ENCODE peak calls at places on chromosome 12, in five cellular contexts. One of them, this sample, is unnamed.
A peak's percentile ranks its signal among the peaks of the same experiment; 100 is the strongest.

GRCh38 chr12:3152013-3152412 is 74.8 kb downstream of the TSPAN9 start:
- DNase-seq in CD4-positive, alpha-beta T cell: no peak
- DNase-seq in substantia nigra: no peak
- DNase-seq in fibroblast of lung: peak; percentile 49
- DNase-seq in CD4-positive, alpha-beta memory T cell: no peak
- DNase-seq in this sample: no peak

GRCh38 chr12:119686355-119686754 is 18.4 kb downstream of the PRKAB1 start:
- DNase-seq in CD4-positive, alpha-beta T cell: no peak
- DNase-seq in substantia nigra: no peak
- DNase-seq in fibroblast of lung: no peak
- DNase-seq in CD4-positive, alpha-beta memory T cell: no peak
- DNase-seq in this sample: no peak

GRCh38 chr12:51028126-51028810 is 2.1 kb upstream of the SLC11A2 start:
- DNase-seq in CD4-positive, alpha-beta T cell: no peak
- DNase-seq in substantia nigra: no peak
- DNase-seq in fibroblast of lung: peak; percentile 23
- DNase-seq in CD4-positive, alpha-beta memory T cell: peak; percentile 12
- DNase-seq in this sample: no peak

GRCh38 chr12:25976289-25976688 is 17.8 kb downstream of the RASSF8 start:
- DNase-seq in CD4-positive, alpha-beta T cell: no peak
- DNase-seq in substantia nigra: no peak
- DNase-seq in fibroblast of lung: peak; percentile 45
- DNase-seq in CD4-positive, alpha-beta memory T cell: no peak
- DNase-seq in this sample: no peak

GRCh38 chr12:114006482-114007425 is 40.6 kb upstream of the RBM19 start:
- DNase-seq in CD4-positive, alpha-beta T cell: no peak
- DNase-seq in substantia nigra: no peak
- DNase-seq in fibroblast of lung: no peak
- DNase-seq in CD4-positive, alpha-beta memory T cell: no peak
- DNase-seq in this sample: no peak

GRCh38 chr12:10982244-10982643 is 4.5 kb downstream of the TAS2R50 start:
- DNase-seq in CD4-positive, alpha-beta T cell: no peak
- DNase-seq in substantia nigra: no peak
- DNase-seq in fibroblast of lung: no peak
- DNase-seq in CD4-positive, alpha-beta memory T cell: peak; percentile 85
- DNase-seq in this sample: no peak

GRCh38 chr12:52984136-52984535 is 22.1 kb upstream of the EIF4B start:
- DNase-seq in CD4-positive, alpha-beta T cell: no peak
- DNase-seq in substantia nigra: no peak
- DNase-seq in fibroblast of lung: no peak
- DNase-seq in CD4-positive, alpha-beta memory T cell: no peak
- DNase-seq in this sample: no peak

GRCh38 chr12:48189331-48190125 is 6.1 kb downstream of the CCDC184 start:
- DNase-seq in CD4-positive, alpha-beta T cell: peak; percentile 54
- DNase-seq in substantia nigra: no peak
- DNase-seq in fibroblast of lung: peak; percentile 53
- DNase-seq in CD4-positive, alpha-beta memory T cell: peak; percentile 64
- DNase-seq in this sample: no peak

GRCh38 chr12:130663510-130663909 is 52.6 kb downstream of the RIMBP2 start:
- DNase-seq in CD4-positive, alpha-beta T cell: no peak
- DNase-seq in substantia nigra: no peak
- DNase-seq in fibroblast of lung: no peak
- DNase-seq in CD4-positive, alpha-beta memory T cell: no peak
- DNase-seq in this sample: no peak

GRCh38 chr12:48903982-48904411 is 21.3 kb downstream of the FKBP11 start:
- DNase-seq in CD4-positive, alpha-beta T cell: peak; percentile 76
- DNase-seq in substantia nigra: no peak
- DNase-seq in fibroblast of lung: peak; percentile 86
- DNase-seq in CD4-positive, alpha-beta memory T cell: peak; percentile 82
- DNase-seq in this sample: no peak

GRCh38 chr12:203462-204260 is 10.3 kb downstream of the SLC6A12 start:
- DNase-seq in CD4-positive, alpha-beta T cell: no peak
- DNase-seq in substantia nigra: peak; percentile 23
- DNase-seq in fibroblast of lung: no peak
- DNase-seq in CD4-positive, alpha-beta memory T cell: no peak
- DNase-seq in this sample: no peak

DNA sequence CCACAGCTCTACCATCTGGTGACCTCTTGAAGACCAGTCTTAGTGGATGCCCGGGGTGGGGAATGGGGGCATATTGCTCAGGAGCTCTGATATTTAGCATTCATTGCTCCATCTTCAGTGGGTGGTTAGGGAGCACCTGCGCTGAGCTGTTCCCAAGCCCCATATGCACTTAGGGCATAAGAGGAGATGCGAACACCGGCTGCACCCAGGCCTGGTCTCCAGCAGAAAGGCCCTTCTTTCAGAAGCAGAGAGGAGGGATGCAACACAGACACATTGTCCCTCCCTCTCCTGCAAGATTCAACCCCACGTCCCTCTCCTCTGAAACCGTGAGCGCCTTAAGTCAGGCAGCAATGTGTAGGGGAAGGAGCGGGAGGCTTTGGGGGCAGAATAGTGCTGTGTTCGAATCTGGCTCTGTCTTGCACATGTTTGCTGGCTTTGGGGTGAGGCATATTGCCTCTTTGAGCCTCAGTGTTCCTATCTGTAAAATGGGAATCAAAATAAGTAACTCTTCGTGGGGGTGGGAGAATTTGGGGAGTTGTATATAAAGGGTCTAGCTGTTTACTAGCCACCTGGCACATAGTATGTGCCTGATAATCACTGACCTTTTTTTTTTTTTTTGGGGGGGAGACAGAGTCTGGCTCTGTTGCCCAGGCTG is 87.7 kb downstream of the FOXN4 start:
- DNase-seq in CD4-positive, alpha-beta T cell: no peak
- DNase-seq in substantia nigra: no peak
- DNase-seq in fibroblast of lung: no peak
- DNase-seq in CD4-positive, alpha-beta memory T cell: no peak
- DNase-seq in this sample: no peak
- H3K27ac ChIP-seq in CD4-positive, alpha-beta T cell: no peak overlapping the region
- H3K27ac ChIP-seq in substantia nigra: no peak overlapping the region
- H3K27ac ChIP-seq in fibroblast of lung: no peak overlapping the region
- H3K27ac ChIP-seq in CD4-positive, alpha-beta memory T cell: no peak overlapping the region
- H3K27ac ChIP-seq in this sample: no peak overlapping the region

GRCh38 chr12:121812320-121812871 is 8.6 kb downstream of the SETD1B start:
- DNase-seq in CD4-positive, alpha-beta T cell: no peak
- DNase-seq in substantia nigra: no peak
- DNase-seq in fibroblast of lung: peak; percentile 68
- DNase-seq in CD4-positive, alpha-beta memory T cell: no peak
- DNase-seq in this sample: no peak
- H3K27ac ChIP-seq in CD4-positive, alpha-beta T cell: no peak overlapping the region
- H3K27ac ChIP-seq in substantia nigra: no peak overlapping the region
- H3K27ac ChIP-seq in fibroblast of lung: peak overlapping the region; percentile 44
- H3K27ac ChIP-seq in CD4-positive, alpha-beta memory T cell: peak overlapping the region; percentile 50
- H3K27ac ChIP-seq in this sample: peak overlapping the region; percentile 41

DNA sequence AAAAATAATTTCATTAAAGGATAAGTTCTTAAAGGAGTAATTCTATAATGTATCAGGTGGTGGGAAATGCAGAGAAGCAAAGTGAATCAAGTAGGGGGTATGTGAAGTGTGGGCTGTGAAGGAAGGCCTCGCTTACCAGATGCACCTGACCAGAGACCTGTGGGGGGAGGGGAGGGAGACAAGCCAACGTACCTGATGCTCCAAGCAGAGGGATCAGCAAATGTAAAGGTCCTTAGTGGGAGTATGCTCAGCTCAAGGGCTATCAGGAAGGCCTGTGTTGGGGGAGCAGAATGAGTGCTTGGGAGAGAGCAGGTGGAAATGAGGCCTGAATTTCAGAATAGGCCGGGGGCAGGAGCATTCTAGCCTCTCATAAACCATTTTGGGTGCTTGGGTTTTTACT is 57.1 kb downstream of the ANO4 start:
- DNase-seq in CD4-positive, alpha-beta T cell: no peak
- DNase-seq in substantia nigra: no peak
- DNase-seq in fibroblast of lung: no peak
- DNase-seq in CD4-positive, alpha-beta memory T cell: no peak
- DNase-seq in this sample: no peak
- H3K27ac ChIP-seq in CD4-positive, alpha-beta T cell: no peak overlapping the region
- H3K27ac ChIP-seq in substantia nigra: no peak overlapping the region
- H3K27ac ChIP-seq in fibroblast of lung: no peak overlapping the region
- H3K27ac ChIP-seq in CD4-positive, alpha-beta memory T cell: no peak overlapping the region
- H3K27ac ChIP-seq in this sample: no peak overlapping the region

DNA sequence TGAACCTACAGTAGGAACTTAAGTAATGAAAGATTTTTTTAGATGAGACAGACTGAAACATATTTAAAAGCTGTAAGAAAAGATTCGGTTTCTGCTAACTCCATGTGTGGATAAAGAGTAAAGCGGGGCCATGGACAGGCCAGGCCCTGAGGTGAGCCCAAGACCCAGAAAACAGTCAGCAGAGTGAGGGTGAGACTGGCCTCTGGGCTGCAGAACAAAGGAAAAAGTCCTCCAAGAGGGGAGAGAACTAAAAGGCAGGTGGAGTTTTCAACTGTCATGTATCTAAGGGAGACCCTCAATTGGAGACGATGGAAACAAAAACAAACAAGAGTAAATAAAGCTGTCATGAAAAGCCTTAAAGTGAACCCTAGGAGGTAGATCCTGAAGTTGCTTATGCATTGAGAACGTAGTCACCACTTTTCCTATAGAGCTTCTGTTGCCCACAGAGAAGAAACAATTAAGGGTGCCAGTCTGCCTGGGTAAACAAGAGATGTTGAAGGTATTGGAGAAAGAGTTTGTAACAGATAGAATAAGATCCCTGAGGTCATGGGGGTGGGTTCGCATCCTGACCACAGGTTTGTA is 268.9 kb upstream of the PDE3A start:
- DNase-seq in CD4-positive, alpha-beta T cell: no peak
- DNase-seq in substantia nigra: no peak
- DNase-seq in fibroblast of lung: no peak
- DNase-seq in CD4-positive, alpha-beta memory T cell: no peak
- DNase-seq in this sample: no peak
- H3K27ac ChIP-seq in CD4-positive, alpha-beta T cell: no peak overlapping the region
- H3K27ac ChIP-seq in substantia nigra: no peak overlapping the region
- H3K27ac ChIP-seq in fibroblast of lung: no peak overlapping the region
- H3K27ac ChIP-seq in CD4-positive, alpha-beta memory T cell: no peak overlapping the region
- H3K27ac ChIP-seq in this sample: no peak overlapping the region

GRCh38 chr12:62635630-62636029 is 169.0 kb downstream of the MON2 start:
- DNase-seq in CD4-positive, alpha-beta T cell: no peak
- DNase-seq in substantia nigra: no peak
- DNase-seq in fibroblast of lung: no peak
- DNase-seq in CD4-positive, alpha-beta memory T cell: no peak
- DNase-seq in this sample: no peak

GRCh38 chr12:62629971-62630739 is 163.5 kb downstream of the MON2 start:
- DNase-seq in CD4-positive, alpha-beta T cell: no peak
- DNase-seq in substantia nigra: no peak
- DNase-seq in fibroblast of lung: no peak
- DNase-seq in CD4-positive, alpha-beta memory T cell: no peak
- DNase-seq in this sample: no peak

GRCh38 chr12:62629413-62629812 is 162.8 kb downstream of the MON2 start:
- DNase-seq in CD4-positive, alpha-beta T cell: no peak
- DNase-seq in substantia nigra: no peak
- DNase-seq in fibroblast of lung: no peak
- DNase-seq in CD4-positive, alpha-beta memory T cell: no peak
- DNase-seq in this sample: no peak

GRCh38 chr12:62632521-62632920 is 165.9 kb downstream of the MON2 start:
- DNase-seq in CD4-positive, alpha-beta T cell: no peak
- DNase-seq in substantia nigra: no peak
- DNase-seq in fibroblast of lung: peak; percentile 43
- DNase-seq in CD4-positive, alpha-beta memory T cell: no peak
- DNase-seq in this sample: no peak

GRCh38 chr12:62631531-62632520 is 165.2 kb downstream of the MON2 start:
- DNase-seq in CD4-positive, alpha-beta T cell: no peak
- DNase-seq in substantia nigra: peak; percentile 51
- DNase-seq in fibroblast of lung: peak; percentile 91
- DNase-seq in CD4-positive, alpha-beta memory T cell: no peak
- DNase-seq in this sample: no peak
- H3K27ac ChIP-seq in CD4-positive, alpha-beta T cell: no peak overlapping the region
- H3K27ac ChIP-seq in substantia nigra: peak overlapping the region; percentile 14
- H3K27ac ChIP-seq in fibroblast of lung: peak overlapping the region; percentile 35
- H3K27ac ChIP-seq in CD4-positive, alpha-beta memory T cell: no peak overlapping the region
- H3K27ac ChIP-seq in this sample: peak overlapping the region; percentile 22

This sample was measured in epithelial cell of prostate.